ENCODE peak calls at places on chromosomes 12 and 14, in seven cellular contexts. O, H, P, L, J, S and T are unnamed samples.

GRCh38 chr14:94532462-94532861 is 23.2 kb upstream of the SERPINA12 start:
- DNase-seq in S (no peak), P (no peak), L (no peak), O (no peak), J (no peak), H (no peak), T (no peak)

GRCh38 chr14:68716698-68717097 is 76.2 kb downstream of the ZFP36L1 start:
- DNase-seq in P (no peak), S (no peak), L (no peak), O (peak; percentile 63), H (no peak), J (no peak), T (no peak)

GRCh38 chr14:31326111-31326510 is 94.2 kb downstream of the HEATR5A start:
- DNase-seq in L (no peak), H (no peak), J (no peak), P (no peak), S (no peak), O (no peak), T (no peak)

GRCh38 chr12:92649511-92650227 is 53.1 kb upstream of the PLEKHG7 start:
- DNase-seq in S (no peak), L (peak; percentile 20), O (peak; percentile 80), H (no peak), J (peak; percentile 76), P (peak; percentile 86), T (no peak)

GRCh38 chr12:67519824-67520433 is 128.6 kb upstream of the DYRK2 start:
- DNase-seq in S (no peak), J (no peak), O (no peak), P (no peak), H (no peak), L (no peak), T (peak; percentile 62)

GRCh38 chr14:67665886-67666285 is 8.5 kb downstream of the VTI1B start:
- DNase-seq in P (peak; percentile 63), J (no peak), L (no peak), H (no peak), O (no peak), S (no peak), T (no peak)

GRCh38 chr12:120940799-120941198 is 36.6 kb upstream of the SPPL3 start:
- DNase-seq in O (no peak), S (no peak), J (no peak), H (peak; percentile 4), L (no peak), P (no peak), T (no peak)

GRCh38 chr14:32940066-32940651 is 1.5 kb downstream of the NPAS3 start:
- DNase-seq in J (no peak), P (peak; percentile 86), L (no peak), O (no peak), H (no peak), S (no peak), T (no peak)

GRCh38 chr12:15829949-15830348 is 40.8 kb upstream of the EPS8 start:
- DNase-seq in P (peak; percentile 74), J (no peak), S (no peak), O (no peak), L (no peak), H (no peak), T (no peak)

GRCh38 chr12:72869025-72869424 is 596.9 kb downstream of the TRHDE start:
- DNase-seq in H (no peak), P (no peak), O (peak; percentile 5), L (no peak), J (no peak), S (no peak), T (no peak)

GRCh38 chr12:51855586-51856428 is 7.3 kb upstream of the FIGNL2 start:
- DNase-seq in P (peak; percentile 97), O (peak; percentile 64), H (no peak), L (no peak), S (no peak), J (no peak), T (no peak)

GRCh38 chr12:69059465-69060457 is 126.8 kb upstream of the CPM start:
- DNase-seq in S (no peak), L (no peak), H (no peak), J (peak; percentile 54), P (peak; percentile 81), O (no peak), T (no peak)

GRCh38 chr12:68445836-68446235 is 113.7 kb upstream of the MDM1 start:
- DNase-seq in P (no peak), S (no peak), H (no peak), L (no peak), O (no peak), J (no peak), T (no peak)

GRCh38 chr14:73755434-73756014 is 41.3 kb upstream of the PNMA1 start:
- DNase-seq in J (no peak), S (no peak), H (no peak), O (no peak), P (peak; percentile 61), L (no peak), T (no peak)

GRCh38 chr12:102962986-102963385 is 5.5 kb downstream of the ASCL1 start:
- DNase-seq in O (no peak), J (no peak), H (no peak), P (no peak), L (no peak), S (no peak), T (no peak)

GRCh38 chr12:47715393-47715876 is 9.6 kb upstream of the RPAP3 start:
- DNase-seq in L (peak; percentile 83), S (no peak), H (peak; percentile 84), O (peak; percentile 88), P (peak; percentile 84), J (no peak), T (no peak)

GRCh38 chr14:23145794-23146422 is 26.9 kb upstream of the CEBPE start:
- DNase-seq in O (peak; percentile 56), L (peak; percentile 43), S (no peak), H (no peak), J (no peak), P (no peak), T (no peak)

GRCh38 chr14:104602933-104603325 is 1.6 kb downstream of the TMEM179 start:
- DNase-seq in L (no peak), S (no peak), H (peak; percentile 14), J (no peak), O (no peak), P (peak; percentile 79), T (peak; percentile 28)

GRCh38 chr14:104604461-104605449 is at the start of gene TMEM179:
- DNase-seq in S (no peak), P (peak; percentile 94), L (no peak), O (peak; percentile 85), H (no peak), J (no peak), T (no peak)

GRCh38 chr14:104601786-104602185 is 2.8 kb downstream of the TMEM179 start:
- DNase-seq in O (peak; percentile 69), S (no peak), L (no peak), H (no peak), P (peak; percentile 67), J (no peak), T (no peak)

GRCh38 chr14:104602315-104602932 is 2.1 kb downstream of the TMEM179 start:
- DNase-seq in P (peak; percentile 87), J (no peak), O (no peak), L (no peak), H (no peak), S (no peak), T (no peak)

DNA sequence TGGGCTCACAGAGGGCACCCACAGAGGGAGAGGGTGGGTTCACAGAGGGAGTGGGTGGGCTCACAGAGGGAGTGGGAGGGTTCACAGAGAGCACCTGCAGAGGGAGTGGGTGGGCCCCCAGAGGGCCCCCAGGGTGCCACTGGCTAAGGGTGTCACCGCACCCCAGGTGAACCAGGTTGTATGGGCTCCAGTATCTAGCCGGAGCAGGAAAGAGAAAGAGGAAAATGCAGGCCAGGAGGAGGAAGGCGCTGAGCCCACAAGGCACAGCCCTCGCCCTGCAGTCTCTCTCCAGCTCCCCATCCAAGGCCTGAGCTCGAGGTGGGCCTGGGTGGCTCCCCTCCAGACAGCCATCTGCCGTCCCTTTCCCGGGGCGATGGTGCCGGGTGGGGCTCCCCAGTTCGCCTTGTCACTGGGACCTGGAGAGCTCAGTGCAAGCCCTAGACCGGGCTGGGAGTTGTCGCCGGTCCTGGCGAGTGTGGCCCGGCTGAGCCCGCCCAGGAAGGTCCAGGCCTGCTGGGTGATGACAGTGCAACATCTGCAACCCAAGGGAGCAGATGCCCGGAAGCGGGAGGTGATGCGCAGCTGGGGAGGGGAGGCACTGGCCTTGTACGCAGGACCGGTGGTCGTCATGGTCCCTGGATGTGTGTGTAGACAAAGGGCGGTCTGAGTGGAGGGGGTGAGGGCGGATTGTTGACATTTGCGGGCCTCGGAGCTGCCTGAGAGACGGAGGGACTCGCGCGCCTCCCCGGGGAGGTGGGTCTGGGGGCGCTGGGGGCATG is 760 bp downstream of the TMEM179 start:
- DNase-seq in S (no peak), L (no peak), O (peak; percentile 7), J (no peak), H (no peak), P (peak; percentile 82), T (peak; percentile 76)
- H3K4me3 ChIP-seq in S (no peak overlapping the region), L (no peak overlapping the region), O (no peak overlapping the region), J (no peak overlapping the region), H (no peak overlapping the region), P (no peak overlapping the region), T (no peak overlapping the region)

DNA sequence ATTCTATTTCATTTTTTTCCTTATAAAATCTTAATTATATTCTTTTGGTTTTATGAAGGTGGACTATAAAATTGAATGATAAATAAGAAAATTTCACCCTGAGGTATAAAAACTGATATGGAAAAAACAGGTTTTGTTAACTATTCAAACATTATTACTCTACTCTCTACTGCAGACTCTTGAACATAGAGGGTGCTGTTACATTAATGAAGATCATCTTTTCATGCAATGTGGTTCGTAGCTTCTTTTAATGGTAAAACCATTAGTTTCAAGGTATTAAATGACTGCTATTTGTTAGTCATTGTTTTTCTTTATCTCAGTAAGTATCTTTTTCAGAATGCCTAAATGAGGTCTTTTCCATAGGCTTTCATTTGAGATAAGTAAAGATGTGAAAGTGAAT is 510.4 kb downstream of the SLC16A7 start:
- DNase-seq in P (peak; percentile 2), S (no peak), H (no peak), J (no peak), L (no peak), O (no peak), T (no peak)
- TF ChIP-seq CTCF in P (no peak), S (no peak), H (no peak), J (peak; percentile 46), L (no peak), O (peak; percentile 49), T (no peak)

DNA sequence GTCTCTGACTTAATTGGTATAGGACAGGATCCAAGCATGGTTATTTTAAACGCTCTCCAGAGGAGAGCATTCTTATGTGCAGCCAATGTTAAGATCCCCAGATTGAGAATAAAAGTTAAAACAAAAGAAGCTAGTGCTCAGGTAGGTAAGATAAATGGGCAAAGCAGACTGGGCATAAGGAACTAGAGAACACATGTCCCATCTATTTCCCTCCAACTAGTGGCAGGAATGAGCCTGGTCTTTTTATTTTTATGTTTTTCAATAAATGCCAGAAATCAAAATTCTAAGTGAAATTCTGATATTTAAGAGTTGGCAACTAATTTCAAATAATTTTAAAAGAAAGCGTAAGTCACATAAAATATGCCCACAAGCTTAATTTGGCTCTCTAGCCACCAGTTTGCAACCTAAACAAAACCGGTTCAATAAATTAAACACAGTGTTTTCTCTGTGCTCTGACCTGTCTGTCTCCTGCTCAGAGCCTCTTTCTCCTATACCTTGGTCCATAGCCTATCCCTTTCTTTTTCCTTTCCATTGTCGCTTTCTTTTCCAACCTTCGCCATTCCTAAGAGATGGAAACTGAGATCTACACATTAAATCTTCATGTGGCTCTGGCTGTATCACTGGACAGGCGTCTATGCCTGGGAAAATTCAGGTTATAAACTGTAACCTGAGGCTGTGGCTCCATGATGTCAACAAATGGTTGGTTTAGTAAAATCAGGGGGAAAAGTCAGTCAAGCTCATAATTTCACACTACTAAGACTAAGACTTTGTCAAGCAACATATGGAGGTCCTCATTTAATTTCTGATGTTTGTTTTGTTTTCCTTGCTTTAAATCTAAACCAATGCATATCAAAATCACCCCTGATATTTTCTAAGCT is 5.5 kb downstream of the SLC38A1 start:
- DNase-seq in H (no peak), S (no peak), J (no peak), P (no peak), O (no peak), L (no peak), T (no peak)
- H3K4me3 ChIP-seq in H (no peak overlapping the region), S (no peak overlapping the region), J (no peak overlapping the region), P (no peak overlapping the region), O (no peak overlapping the region), L (no peak overlapping the region), T (no peak overlapping the region)

GRCh38 chr12:114164354-114164753 is 198.2 kb upstream of the RBM19 start:
- DNase-seq in P (no peak), S (no peak), H (no peak), O (no peak), J (no peak), L (no peak), T (no peak)
- TF ChIP-seq CTCF in P (no peak), S (no peak), H (no peak), O (no peak), J (no peak), L (no peak), T (no peak)